ENCODE peak calls at places on chromosomes 3 and 15, in four cellular contexts. G, W, L and Q are unnamed samples.

GRCh38 chr3:158700559-158700958 is 28.1 kb upstream of the LXN start:
- DNase-seq in G (no peak), W (no peak), L (peak; percentile 52), Q (no peak)

GRCh38 chr3:195087321-195087720 is 183.6 kb downstream of the XXYLT1 start:
- DNase-seq in G (no peak), W (no peak), L (no peak), Q (no peak)

GRCh38 chr15:70650567-70650966 is 112.8 kb downstream of the UACA start:
- DNase-seq in G (no peak), W (no peak), L (no peak), Q (no peak)

GRCh38 chr15:80893777-80894176 is 95.8 kb downstream of the MESD start:
- DNase-seq in G (peak; percentile 30), W (no peak), L (no peak), Q (peak; percentile 30)

GRCh38 chr3:14913071-14913925 is 34.1 kb upstream of the NR2C2 start:
- DNase-seq in G (no peak), W (no peak), L (no peak), Q (no peak)

GRCh38 chr3:169613053-169613803 is 50.3 kb downstream of the MECOM start:
- DNase-seq in G (no peak), W (no peak), L (no peak), Q (no peak)

GRCh38 chr3:152957488-152957887 is 122.6 kb downstream of the P2RY1 start:
- DNase-seq in G (no peak), W (no peak), L (no peak), Q (no peak)

GRCh38 chr3:13595485-13595884 is 46.6 kb downstream of the FBLN2 start:
- DNase-seq in G (no peak), W (no peak), L (no peak), Q (no peak)

GRCh38 chr3:2262204-2262603 is 163.5 kb downstream of the CNTN4 start:
- DNase-seq in G (no peak), W (no peak), L (no peak), Q (no peak)

GRCh38 chr15:55239440-55240124 is 42.8 kb upstream of the RSL24D1 start:
- DNase-seq in G (no peak), W (peak; percentile 87), L (no peak), Q (no peak)

GRCh38 chr3:29484633-29485032 is 203.8 kb downstream of the RBMS3 start:
- DNase-seq in G (no peak), W (no peak), L (no peak), Q (no peak)

GRCh38 chr15:28125673-28126651 is 26.8 kb upstream of the OCA2 start:
- DNase-seq in G (no peak), W (peak; percentile 61), L (no peak), Q (no peak)

GRCh38 chr15:67903708-67904107 is 63.9 kb upstream of the RNU6-1 start:
- DNase-seq in G (no peak), W (no peak), L (no peak), Q (no peak)

GRCh38 chr3:31918179-31919165 is 62.6 kb downstream of the OSBPL10 start:
- DNase-seq in G (no peak), W (no peak), L (no peak), Q (no peak)

DNA sequence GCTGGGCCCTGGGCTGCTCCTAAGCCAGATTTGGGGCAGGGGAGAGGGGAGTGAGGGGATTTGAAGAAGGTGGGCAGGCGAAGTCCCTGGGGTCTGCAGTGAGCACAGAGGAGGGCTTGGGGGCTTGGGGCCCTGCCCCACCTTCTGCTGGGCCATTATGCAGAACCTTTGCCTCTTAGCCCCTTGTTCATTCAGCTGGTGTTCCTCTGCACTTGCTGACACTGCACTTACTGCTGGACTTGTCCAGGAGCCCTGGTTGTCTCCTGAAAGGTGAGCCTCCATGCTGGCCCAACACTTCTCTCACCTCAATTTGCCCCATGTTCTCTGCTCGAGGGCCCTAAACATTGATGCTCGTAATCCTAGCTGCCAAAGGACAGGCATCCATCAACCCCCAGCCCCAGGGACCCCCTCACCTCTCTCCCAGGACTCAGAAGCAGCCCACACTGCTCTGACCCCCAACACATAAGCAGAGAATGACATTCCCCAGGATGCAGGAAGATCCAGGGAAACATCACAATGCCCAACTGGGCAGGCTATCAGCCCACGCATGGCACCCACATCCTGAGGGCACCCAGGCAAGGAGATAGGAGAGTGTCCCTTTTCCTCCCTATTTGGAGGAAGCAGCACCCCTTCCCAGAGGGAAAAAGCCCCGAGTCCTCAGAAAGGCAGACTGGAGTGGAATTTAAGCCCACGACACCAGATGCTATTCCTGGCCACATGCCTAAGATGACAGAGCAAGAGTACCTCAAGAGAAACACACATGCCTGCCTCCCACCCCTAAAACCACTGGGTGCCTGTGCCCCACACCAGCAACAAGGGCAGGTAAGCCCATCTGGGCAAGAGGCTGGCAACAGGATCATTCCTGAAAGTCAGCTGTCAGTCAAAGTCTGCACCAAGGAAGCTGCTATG is 76.8 kb downstream of the ADCY5 start:
- DNase-seq in G (no peak), W (no peak), L (no peak), Q (no peak)
- H3K4me3 ChIP-seq in G (no peak overlapping the region), W (no peak overlapping the region), L (no peak overlapping the region), Q (no peak overlapping the region)

DNA sequence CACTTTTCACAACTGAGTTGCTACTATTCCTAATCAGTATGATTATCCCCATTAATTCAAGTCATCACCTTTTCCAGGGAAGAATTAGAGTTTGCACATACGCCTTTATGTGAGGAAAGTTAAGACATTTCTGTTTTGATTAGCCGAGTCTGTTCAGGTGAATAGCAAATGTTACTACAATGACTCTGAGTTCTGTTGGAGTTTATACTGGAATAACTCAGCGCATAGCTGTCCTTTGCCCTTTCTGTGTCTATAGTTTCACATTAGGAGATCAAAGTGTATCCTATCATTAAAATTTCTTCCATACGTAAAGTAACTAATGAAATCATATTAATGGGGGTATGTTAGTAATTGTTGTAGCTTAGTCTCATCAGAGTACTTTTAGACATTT is 4.9 kb downstream of the RAB8B start:
- DNase-seq in G (no peak), W (no peak), L (no peak), Q (no peak)
- H3K4me1 ChIP-seq in G (no peaks in the 10 kb centered on the region), W (peaks cover 14% of the 10 kb centered on the region), L (peaks cover 6% of the 10 kb centered on the region), Q (no peaks in the 10 kb centered on the region)

GRCh38 chr15:79282371-79283251 is at the start of gene ANKRD34C:
- DNase-seq in G (no peak), W (no peak), L (no peak), Q (no peak)

GRCh38 chr15:79283252-79284048 is 928 bp downstream of the ANKRD34C start:
- DNase-seq in G (no peak), W (peak; percentile 32), L (peak; percentile 35), Q (no peak)
- H3K27me3 ChIP-seq in G (no peaks in the 10 kb centered on the region), W (peaks cover 28% of the 10 kb centered on the region), L (peaks cover 31% of the 10 kb centered on the region), Q (peaks cover 15% of the 10 kb centered on the region)

DNA sequence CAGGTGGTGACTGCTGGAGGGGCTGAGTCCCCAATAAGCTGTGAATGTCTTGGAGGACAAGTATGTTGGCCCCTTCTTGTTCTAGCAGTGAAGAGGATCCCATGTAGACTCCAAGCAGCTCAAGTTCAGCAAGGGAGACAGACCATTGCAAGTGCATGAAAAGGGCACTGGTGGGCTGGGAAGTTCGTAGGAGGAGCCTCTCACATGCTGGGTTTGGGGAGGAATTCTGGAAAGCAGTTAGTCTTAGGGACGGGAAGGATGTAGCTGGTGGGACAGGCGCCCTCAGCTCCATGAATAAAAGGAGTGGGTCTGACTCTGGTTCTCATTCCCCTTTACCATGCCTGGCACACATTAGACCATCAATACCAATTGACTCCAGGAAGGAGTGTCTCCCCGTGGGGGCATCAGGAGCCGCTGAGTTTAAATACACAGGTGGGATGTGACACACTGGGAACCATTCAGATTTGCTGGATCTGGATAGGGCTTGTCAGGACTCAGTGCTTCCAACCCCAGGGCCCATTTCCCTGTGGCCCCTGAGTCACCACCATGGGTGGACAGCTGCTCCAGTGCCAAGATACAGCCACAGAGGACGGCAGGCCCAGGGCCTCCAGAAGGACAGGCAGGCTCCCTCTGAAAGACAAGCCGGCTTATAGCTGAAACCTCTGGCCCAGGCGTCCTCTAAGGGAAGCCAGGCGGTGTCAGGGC is 554 bp upstream of the XYLB start:
- DNase-seq in G (no peak), W (no peak), L (no peak), Q (no peak)
- H3K4me3 ChIP-seq in G (no peak overlapping the region), W (no peak overlapping the region), L (no peak overlapping the region), Q (peak overlapping the region; percentile 96)

GRCh38 chr3:17581421-17582080 is 160.9 kb downstream of the TBC1D5 start:
- DNase-seq in G (no peak), W (no peak), L (no peak), Q (no peak)
- H3K4me1 ChIP-seq in G (no peaks in the 10 kb centered on the region), W (no peaks in the 10 kb centered on the region), L (peaks cover 21% of the 10 kb centered on the region), Q (no peaks in the 10 kb centered on the region)

GRCh38 chr3:147358144-147358992 is 48.0 kb downstream of the ZIC4 start:
- DNase-seq in G (no peak), W (no peak), L (no peak), Q (no peak)
- H3K27me3 ChIP-seq in G (peaks cover 4% of the 10 kb centered on the region), W (peaks cover 27% of the 10 kb centered on the region), L (peaks cover 72% of the 10 kb centered on the region), Q (peaks cover 66% of the 10 kb centered on the region)

GRCh38 chr3:11156026-11156410 is 1.7 kb downstream of the HRH1 start:
- DNase-seq in G (no peak), W (no peak), L (no peak), Q (no peak)
- H3K4me3 ChIP-seq in G (no peak overlapping the region), W (no peak overlapping the region), L (no peak overlapping the region), Q (no peak overlapping the region)

DNA sequence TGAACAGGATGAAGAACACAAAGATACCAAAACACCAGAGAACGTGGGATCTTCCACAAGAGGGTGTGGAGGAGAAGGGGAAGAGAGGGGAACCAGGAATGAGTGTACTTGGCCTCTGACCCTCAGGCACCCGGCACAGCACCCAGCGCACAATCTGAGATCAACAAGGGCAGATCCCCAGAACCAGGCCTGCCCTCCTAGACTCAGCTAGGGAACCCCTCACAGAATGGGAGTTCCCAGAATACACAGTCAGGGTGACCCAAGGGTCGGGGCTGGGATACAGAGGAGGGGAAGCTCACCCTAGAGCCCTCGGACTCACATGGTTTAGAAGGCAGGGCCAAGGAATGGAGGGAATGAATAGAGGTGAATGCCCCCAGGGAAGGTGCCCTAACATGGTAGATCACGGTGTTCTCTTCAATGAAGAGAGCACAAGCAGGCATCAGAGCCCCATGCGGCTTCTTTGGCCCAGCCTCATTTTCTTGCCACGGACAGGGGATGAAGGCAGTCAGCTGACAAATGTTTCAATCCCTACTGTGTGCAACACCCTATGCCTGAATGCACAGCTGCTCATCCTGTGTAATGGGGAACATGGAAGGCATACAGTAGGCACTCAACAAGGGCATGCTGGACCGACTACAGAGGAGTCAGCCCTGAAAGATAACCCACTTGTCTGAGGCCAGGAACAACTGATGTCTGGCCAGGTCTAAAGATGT is 13.1 kb downstream of the BMF start:
- DNase-seq in G (no peak), W (no peak), L (peak; percentile 10), Q (no peak)
- H3K4me1 ChIP-seq in G (no peaks in the 10 kb centered on the region), W (peaks cover 40% of the 10 kb centered on the region), L (peaks cover 39% of the 10 kb centered on the region), Q (peaks cover 24% of the 10 kb centered on the region)